ENCODE peak calls at places on chromosomes 5 and 9, in six cellular contexts. B is amniotic stem cell, D is IMR-90, K is bronchial epithelial cell, M is cardiac muscle cell, N is stromal cell of bone marrow. Z is an unnamed sample.

GRCh38 chr5:16889972-16890519 is 46.0 kb downstream of the MYO10 start:
- DNase-seq in B (no peak), D (peak), K (peak), M (no peak), N (no peak), Z (peak)

GRCh38 chr5:179585903-179586511 is 35.7 kb downstream of the RUFY1 start:
- DNase-seq in B (no peak), D (no peak), K (no peak), M (no peak), N (no peak), Z (no peak)

GRCh38 chr5:6713274-6714181 is at the start of gene TENT4A:
- DNase-seq in B (no peak), D (no peak), K (no peak), M (peak), N (no peak), Z (no peak)

GRCh38 chr5:107594253-107595045 is 76.3 kb downstream of the EFNA5 start:
- DNase-seq in B (no peak), D (no peak), K (no peak), M (no peak), N (no peak), Z (no peak)

GRCh38 chr9:3527653-3527960 is 1.8 kb upstream of the RFX3 start:
- DNase-seq in B (no peak), D (no peak), K (no peak), M (no peak), N (no peak), Z (peak)

GRCh38 chr9:134662143-134662876 is 20.7 kb downstream of the COL5A1 start:
- DNase-seq in B (peak), D (peak), K (no peak), M (peak), N (peak), Z (peak)

GRCh38 chr5:178334856-178335255 is 102.3 kb upstream of the PHYKPL start:
- DNase-seq in B (no peak), D (no peak), K (no peak), M (no peak), N (no peak), Z (no peak)

GRCh38 chr9:85414399-85414798 is 327.4 kb downstream of the AGTPBP1 start:
- DNase-seq in B (no peak), D (no peak), K (no peak), M (no peak), N (no peak), Z (no peak)

GRCh38 chr9:18718393-18718792 is 244.4 kb downstream of the ADAMTSL1 start:
- DNase-seq in B (no peak), D (no peak), K (no peak), M (no peak), N (no peak), Z (no peak)

GRCh38 chr5:161507591-161507990 is 38.9 kb downstream of the GABRB2 start:
- DNase-seq in B (no peak), D (no peak), K (peak), M (no peak), N (no peak), Z (peak)

GRCh38 chr5:156971848-156972525 is 9.0 kb upstream of the TIMD4 start:
- DNase-seq in B (no peak), D (no peak), K (no peak), M (no peak), N (no peak), Z (no peak)